ENCODE peak calls at places on chromosomes 2 and 18, in eight cellular contexts. S is sigmoid colon; G is fibroblast of lung; Y is GM20000; L is GM10248; U is GM23338; A is CD4-positive, alpha-beta T cell; H is keratinocyte. Q is an unnamed sample.

GRCh38 chr2:182553483-182553882 is 126.6 kb upstream of the PDE1A start:
- DNase-seq in A (no peak), G (no peak), S (no peak), U (no peak), L (peak), H (no peak), Y (peak), Q (no peak)

GRCh38 chr18:70931942-70932814 is 643.3 kb downstream of the SOCS6 start:
- DNase-seq in G (peak), Y (peak), A (no peak), S (no peak), H (no peak), U (peak), L (peak), Q (peak)

GRCh38 chr2:144877893-144878292 is 358.0 kb upstream of the ZEB2 start:
- DNase-seq in H (no peak), U (no peak), G (no peak), S (no peak), A (no peak), L (no peak), Y (no peak), Q (no peak)

GRCh38 chr2:108988796-108989713 is at the start of gene EDAR:
- DNase-seq in A (peak), H (peak), Y (peak), L (peak), U (peak), S (no peak), G (peak), Q (peak)

GRCh38 chr2:190599073-190599472 is 49.8 kb upstream of the NAB1 start:
- DNase-seq in L (no peak), G (no peak), Y (no peak), S (no peak), A (no peak), U (no peak), H (no peak), Q (peak)

GRCh38 chr18:9796933-9797549 is 88.7 kb upstream of the TXNDC2 start:
- DNase-seq in U (no peak), A (no peak), G (no peak), L (no peak), Y (no peak), H (no peak), S (no peak), Q (no peak)

GRCh38 chr2:28960401-28960800 is 20.7 kb upstream of the TOGARAM2 start:
- DNase-seq in S (no peak), H (no peak), A (no peak), Y (no peak), L (no peak), U (no peak), G (no peak), Q (no peak)

GRCh38 chr2:219344756-219345458 is 12.4 kb upstream of the RESP18 start:
- DNase-seq in L (no peak), A (no peak), U (no peak), S (peak), G (peak), H (no peak), Y (no peak), Q (peak)

GRCh38 chr2:36423172-36423571 is 67.6 kb downstream of the CRIM1 start:
- DNase-seq in A (no peak), S (no peak), L (no peak), U (no peak), Y (no peak), G (no peak), H (no peak), Q (no peak)

GRCh38 chr2:68714866-68715265 is 19.7 kb upstream of the ARHGAP25 start:
- DNase-seq in U (no peak), L (peak), A (no peak), G (no peak), Y (peak), S (peak), H (no peak), Q (no peak)

GRCh38 chr2:42072349-42073118 is 24.7 kb downstream of the PKDCC start:
- DNase-seq in A (no peak), H (no peak), G (peak), S (no peak), U (peak), L (no peak), Y (no peak), Q (peak)

GRCh38 chr2:78035804-78036203 is 513.6 kb upstream of the LRRTM4 start:
- DNase-seq in Y (no peak), L (no peak), H (no peak), U (peak), S (no peak), G (no peak), A (no peak), Q (no peak)

GRCh38 chr2:5121677-5122076 is 570.5 kb upstream of the SOX11 start:
- DNase-seq in H (no peak), L (no peak), A (no peak), G (no peak), U (peak), Y (no peak), S (no peak), Q (no peak)
- TF ChIP-seq CTCF in H (no peak), L (no peak), A (no peak), G (no peak), U (peak), Y (no peak), S (no peak), Q (no peak)

GRCh38 chr2:215447056-215447455 is 11.2 kb upstream of the FN1 start:
- DNase-seq in U (no peak), A (no peak), G (no peak), Y (no peak), S (no peak), H (no peak), L (no peak), Q (no peak)

GRCh38 chr2:215441560-215442391 is 5.9 kb upstream of the FN1 start:
- DNase-seq in S (no peak), Y (no peak), H (peak), L (no peak), U (no peak), A (no peak), G (no peak), Q (no peak)

GRCh38 chr2:215439980-215440512 is 4.2 kb upstream of the FN1 start:
- DNase-seq in A (no peak), H (no peak), L (no peak), G (no peak), S (no peak), Y (no peak), U (no peak), Q (no peak)

GRCh38 chr2:215439404-215439803 is 3.5 kb upstream of the FN1 start:
- DNase-seq in H (no peak), L (no peak), U (no peak), Y (no peak), A (no peak), G (no peak), S (no peak), Q (no peak)

GRCh38 chr2:215442392-215442787 is 6.5 kb upstream of the FN1 start:
- DNase-seq in A (no peak), L (no peak), G (no peak), Y (no peak), U (no peak), H (no peak), S (no peak), Q (no peak)
- TF ChIP-seq CTCF in A (no peak), L (no peak), G (no peak), Y (no peak), U (no peak), H (peak), S (no peak), Q (no peak)

DNA sequence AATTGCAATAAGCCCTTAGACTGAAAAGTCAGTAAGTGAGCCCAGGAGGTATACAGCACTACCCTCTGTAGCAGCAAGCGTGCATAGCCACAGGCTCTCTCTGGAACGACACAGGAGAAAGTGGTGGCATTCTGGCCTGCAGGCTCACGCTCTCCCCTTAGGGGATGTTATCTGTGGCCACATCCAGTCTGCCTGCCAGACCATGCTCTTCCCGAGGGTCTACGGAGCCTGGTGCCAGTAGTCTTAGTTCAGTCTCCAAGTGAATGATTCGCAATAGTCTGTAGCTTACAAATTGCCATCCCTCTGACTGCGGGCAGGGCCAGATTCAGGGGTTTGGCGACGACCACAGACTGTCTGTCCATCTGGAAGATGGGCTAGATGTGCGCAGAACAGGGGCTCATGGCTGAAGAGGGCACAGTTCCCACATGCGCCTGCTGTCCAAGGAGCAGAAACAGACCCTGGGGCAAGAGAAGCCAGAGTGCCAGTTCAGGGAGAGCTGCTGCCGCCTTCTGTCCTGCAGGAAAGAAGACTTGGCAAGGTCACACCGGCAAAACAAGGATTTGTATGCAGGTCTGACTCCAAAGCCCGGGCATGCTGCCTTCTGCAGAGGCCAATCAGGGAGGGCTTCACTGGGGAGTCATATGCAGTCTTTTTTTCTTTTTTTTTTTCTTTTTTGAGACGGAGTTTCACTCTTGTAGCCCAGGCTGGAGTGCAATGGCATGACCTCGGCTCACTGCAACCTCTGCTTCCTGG is 3.5 kb upstream of the KLF11 start:
- DNase-seq in A (no peak), L (no peak), S (peak), Y (no peak), H (no peak), G (no peak), U (no peak), Q (no peak)
- TF ChIP-seq CTCF in A (no peak), L (no peak), S (no peak), Y (no peak), H (no peak), G (no peak), U (no peak), Q (no peak)

GRCh38 chr2:239375278-239376061 is 25.4 kb downstream of the HDAC4 start:
- DNase-seq in U (peak), A (no peak), S (peak), Y (no peak), L (no peak), G (no peak), H (no peak), Q (no peak)
- TF ChIP-seq CTCF in U (no peak), A (no peak), S (no peak), Y (no peak), L (peak), G (no peak), H (no peak), Q (no peak)